ENCODE peak calls at places on chromosomes 12 and 14, in nine cellular contexts. Y, K, X, A, H, O, R, W and Q are unnamed samples.

GRCh38 chr14:75299064-75299463 is 20.4 kb downstream of the FOS start:
- DNase-seq in W (no peak), Y (peak), A (peak), O (no peak), X (peak), R (no peak), H (no peak), K (no peak), Q (no peak)

GRCh38 chr14:90483551-90483950 is 86.7 kb downstream of the CALM1 start:
- DNase-seq in K (no peak), A (no peak), R (peak), X (no peak), Y (no peak), H (no peak), O (peak), W (peak), Q (peak)

GRCh38 chr14:20327005-20327869 is 5.8 kb downstream of the CCNB1IP1 start:
- DNase-seq in Y (peak), H (no peak), O (peak), A (peak), R (peak), W (peak), K (peak), X (peak), Q (no peak)

GRCh38 chr14:99562848-99563748 is 40.9 kb downstream of the CCDC85C start:
- DNase-seq in H (no peak), A (peak), R (peak), W (no peak), X (no peak), K (peak), O (peak), Y (peak), Q (peak)

GRCh38 chr12:106137456-106138278 is 1.1 kb downstream of the NUAK1 start:
- DNase-seq in O (no peak), X (no peak), Y (peak), K (peak), W (no peak), A (no peak), H (no peak), R (no peak), Q (no peak)

GRCh38 chr14:39398382-39398781 is 33.9 kb downstream of the FBXO33 start:
- DNase-seq in Y (no peak), W (no peak), R (no peak), X (no peak), A (no peak), O (no peak), H (no peak), K (no peak), Q (no peak)

GRCh38 chr12:67994046-67994445 is 4.8 kb downstream of the IFNG-AS1 start:
- DNase-seq in H (no peak), Y (no peak), X (no peak), R (no peak), A (no peak), W (no peak), K (no peak), O (no peak), Q (no peak)

GRCh38 chr14:95407342-95407741 is 87.6 kb upstream of the CLMN start:
- DNase-seq in W (no peak), K (no peak), H (no peak), O (no peak), A (no peak), Y (no peak), X (no peak), R (no peak), Q (no peak)

GRCh38 chr12:114688256-114688845 is 4.4 kb upstream of the TBX3 start:
- DNase-seq in Y (no peak), A (no peak), K (no peak), X (no peak), O (peak), R (no peak), H (no peak), W (no peak), Q (no peak)

GRCh38 chr12:47935196-47935595 is 28.2 kb upstream of the TMEM106C start:
- DNase-seq in X (no peak), H (no peak), O (no peak), K (no peak), R (no peak), Y (peak), A (peak), W (no peak), Q (no peak)

GRCh38 chr14:49497725-49498348 is 88.3 kb downstream of the RPS29 start:
- DNase-seq in R (peak), X (peak), O (peak), H (peak), A (peak), K (peak), W (peak), Y (peak), Q (peak)

GRCh38 chr12:27162229-27162537 is 79.8 kb upstream of the C12orf71 start:
- DNase-seq in R (no peak), K (no peak), H (no peak), Y (no peak), A (no peak), X (no peak), O (no peak), W (no peak), Q (no peak)

GRCh38 chr12:54417712-54418440 is 1.2 kb downstream of the ITGA5 start:
- DNase-seq in Y (no peak), W (no peak), X (no peak), O (peak), A (no peak), H (no peak), R (no peak), K (no peak), Q (no peak)

GRCh38 chr14:37172936-37173613 is 669 bp upstream of the SLC25A21 start:
- DNase-seq in W (no peak), H (no peak), K (no peak), Y (no peak), X (no peak), R (no peak), A (no peak), O (no peak), Q (no peak)

GRCh38 chr12:131038961-131039360 is 85.3 kb downstream of the ADGRD1 start:
- DNase-seq in K (no peak), H (no peak), A (no peak), W (no peak), O (peak), Y (no peak), X (no peak), R (no peak), Q (no peak)

GRCh38 chr14:36973806-36974442 is 198.5 kb downstream of the SLC25A21 start:
- DNase-seq in K (no peak), W (no peak), O (no peak), H (peak), Y (no peak), R (no peak), A (peak), X (no peak), Q (no peak)

GRCh38 chr14:21647380-21647779 is 6.3 kb upstream of the OR4E2 start:
- DNase-seq in W (no peak), O (no peak), R (no peak), Y (no peak), K (no peak), X (no peak), H (no peak), A (peak), Q (no peak)

GRCh38 chr14:75125617-75126016 is 1.2 kb downstream of the NEK9 start:
- DNase-seq in X (peak), H (no peak), W (no peak), Y (no peak), O (no peak), A (peak), K (no peak), R (no peak), Q (no peak)

GRCh38 chr12:125579916-125580315 is 514.7 kb downstream of the AACS start:
- DNase-seq in A (no peak), W (no peak), O (no peak), R (no peak), X (no peak), K (no peak), H (no peak), Y (no peak), Q (no peak)

GRCh38 chr14:100045687-100046344 is 19.4 kb upstream of the EVL start:
- DNase-seq in W (no peak), A (peak), Y (no peak), R (no peak), H (no peak), O (no peak), K (no peak), X (no peak), Q (no peak)

GRCh38 chr14:54627718-54628345 is 60.9 kb downstream of the SAMD4A start:
- DNase-seq in A (peak), Y (peak), W (peak), X (no peak), K (no peak), R (no peak), H (no peak), O (peak), Q (no peak)

GRCh38 chr12:24788886-24789285 is 160.0 kb downstream of the BCAT1 start:
- DNase-seq in X (no peak), H (no peak), K (no peak), W (no peak), A (no peak), O (no peak), R (no peak), Y (no peak), Q (no peak)

GRCh38 chr14:69726761-69727511 is 40.0 kb upstream of the SRSF5 start:
- DNase-seq in X (peak), R (peak), O (peak), A (peak), H (no peak), K (peak), Y (peak), W (peak), Q (peak)

GRCh38 chr12:85280984-85281946 is 1.2 kb downstream of the ALX1 start:
- DNase-seq in Y (no peak), W (no peak), X (no peak), A (no peak), H (no peak), O (no peak), R (no peak), K (no peak), Q (no peak)